ENCODE peak calls at places on chromosomes 16 and 17, in four cellular contexts. V, N, X and F are unnamed samples.
A peak's percentile ranks its signal among the peaks of the same experiment; 100 is the strongest.

GRCh38 chr17:68709995-68710780 is 109.0 kb upstream of the FAM20A start:
- DNase-seq in V (peak; percentile 79), N (no peak), X (no peak), F (no peak)

GRCh38 chr16:28001642-28002041 is 61.9 kb downstream of the GSG1L start:
- DNase-seq in V (no peak), N (no peak), X (no peak), F (no peak)

GRCh38 chr16:28182183-28182582 is 29.6 kb downstream of the XPO6 start:
- DNase-seq in V (peak; percentile 54), N (no peak), X (no peak), F (no peak)

GRCh38 chr17:8225813-8226535 is 15.6 kb upstream of the AURKB start:
- DNase-seq in V (peak; percentile 82), N (peak; percentile 71), X (no peak), F (no peak)

GRCh38 chr17:622356-622755 is 92.3 kb downstream of the VPS53 start:
- DNase-seq in V (peak; percentile 9), N (no peak), X (no peak), F (no peak)

GRCh38 chr17:37725601-37726146 is 19.2 kb downstream of the HNF1B start:
- DNase-seq in V (no peak), N (no peak), X (no peak), F (no peak)

GRCh38 chr16:2710711-2711231 is 9.3 kb downstream of the PRSS27 start:
- DNase-seq in V (no peak), N (no peak), X (no peak), F (no peak)

GRCh38 chr16:5502467-5502869 is 404.9 kb upstream of the EEF2KMT start:
- DNase-seq in V (no peak), N (peak; percentile 25), X (no peak), F (no peak)

GRCh38 chr17:79907855-79908254 is 68.6 kb upstream of the CBX4 start:
- DNase-seq in V (peak; percentile 23), N (no peak), X (no peak), F (peak; percentile 64)

GRCh38 chr17:82205720-82206508 is 6.7 kb downstream of the CCDC57 start:
- DNase-seq in V (peak; percentile 86), N (peak; percentile 92), X (no peak), F (no peak)

GRCh38 chr16:66382966-66383299 is 16.4 kb downstream of the CDH5 start:
- DNase-seq in V (peak; percentile 71), N (peak; percentile 73), X (no peak), F (no peak)

GRCh38 chr16:29154100-29154499 is 169.2 kb downstream of the LAT start:
- DNase-seq in V (no peak), N (no peak), X (no peak), F (no peak)

GRCh38 chr17:80104321-80104955 is 3.1 kb downstream of the GAA start:
- DNase-seq in V (no peak), N (no peak), X (no peak), F (peak; percentile 76)

GRCh38 chr16:62283-62682 is 8.7 kb downstream of the SNRNP25 start:
- DNase-seq in V (no peak), N (no peak), X (no peak), F (peak; percentile 89)

GRCh38 chr16:3152273-3153076 is 17.6 kb downstream of the ZNF213 start:
- DNase-seq in V (peak; percentile 87), N (peak; percentile 90), X (peak; percentile 77), F (no peak)

GRCh38 chr17:9021158-9021984 is at the start of gene NTN1:
- DNase-seq in V (peak; percentile 35), N (peak; percentile 49), X (no peak), F (no peak)

GRCh38 chr17:67601897-67602296 is 115.8 kb upstream of the NOL11 start:
- DNase-seq in V (peak; percentile 29), N (no peak), X (no peak), F (no peak)

GRCh38 chr17:80834896-80835281 is 156.8 kb upstream of the CHMP6 start:
- DNase-seq in V (no peak), N (no peak), X (no peak), F (no peak)

GRCh38 chr17:30222741-30223175 is 12.7 kb downstream of the SLC6A4 start:
- DNase-seq in V (no peak), N (no peak), X (no peak), F (no peak)

GRCh38 chr17:19706791-19707727 is 9.3 kb downstream of the SLC47A2 start:
- DNase-seq in V (no peak), N (no peak), X (no peak), F (no peak)